ENCODE peak calls at places on chromosomes 13 and 19, in ten cellular contexts. One of them, this sample, is unnamed.

GRCh38 chr13:46166947-46167610 is 14.9 kb downstream of the LCP1 start:
- DNase-seq in spleen: no peak
- DNase-seq in fibroblast of mammary gland: no peak
- DNase-seq in fibroblast of lung: no peak
- DNase-seq in NCI-H510A treated with DMSO at 0.1 percent for 48 hours: no peak
- DNase-seq in BJ: no peak
- DNase-seq in DMS 273 treated with DMSO at 0.1 percent for 48 hours: no peak
- DNase-seq in posterior vena cava: no peak
- DNase-seq in brain microvascular endothelial cell: no peak
- DNase-seq in GM04503: no peak
- DNase-seq in this sample: no peak

GRCh38 chr19:4295972-4296771 is 6.0 kb downstream of the TMIGD2 start:
- DNase-seq in posterior vena cava: no peak
- DNase-seq in brain microvascular endothelial cell: no peak
- DNase-seq in DMS 273 treated with DMSO at 0.1 percent for 48 hours: peak
- DNase-seq in BJ: no peak
- DNase-seq in NCI-H510A treated with DMSO at 0.1 percent for 48 hours: peak
- DNase-seq in fibroblast of lung: peak
- DNase-seq in GM04503: no peak
- DNase-seq in spleen: no peak
- DNase-seq in fibroblast of mammary gland: no peak
- DNase-seq in this sample: no peak

GRCh38 chr13:111876506-111876905 is 190.4 kb upstream of the SOX1 start:
- DNase-seq in NCI-H510A treated with DMSO at 0.1 percent for 48 hours: no peak
- DNase-seq in fibroblast of mammary gland: no peak
- DNase-seq in BJ: no peak
- DNase-seq in GM04503: no peak
- DNase-seq in fibroblast of lung: no peak
- DNase-seq in brain microvascular endothelial cell: no peak
- DNase-seq in posterior vena cava: no peak
- DNase-seq in DMS 273 treated with DMSO at 0.1 percent for 48 hours: no peak
- DNase-seq in spleen: no peak
- DNase-seq in this sample: no peak

GRCh38 chr19:5903054-5903501 is 512 bp downstream of the NDUFA11 start:
- DNase-seq in BJ: no peak
- DNase-seq in brain microvascular endothelial cell: peak
- DNase-seq in GM04503: peak
- DNase-seq in fibroblast of mammary gland: peak
- DNase-seq in DMS 273 treated with DMSO at 0.1 percent for 48 hours: no peak
- DNase-seq in posterior vena cava: no peak
- DNase-seq in NCI-H510A treated with DMSO at 0.1 percent for 48 hours: no peak
- DNase-seq in fibroblast of lung: peak
- DNase-seq in spleen: no peak
- DNase-seq in this sample: no peak

GRCh38 chr19:41565384-41565730 is 10.6 kb upstream of the CEACAM21 start:
- DNase-seq in DMS 273 treated with DMSO at 0.1 percent for 48 hours: no peak
- DNase-seq in NCI-H510A treated with DMSO at 0.1 percent for 48 hours: no peak
- DNase-seq in fibroblast of mammary gland: no peak
- DNase-seq in posterior vena cava: no peak
- DNase-seq in brain microvascular endothelial cell: no peak
- DNase-seq in fibroblast of lung: no peak
- DNase-seq in spleen: no peak
- DNase-seq in BJ: no peak
- DNase-seq in GM04503: no peak
- DNase-seq in this sample: no peak

GRCh38 chr19:42069619-42070293 is at the start of gene GRIK5:
- DNase-seq in fibroblast of lung: no peak
- DNase-seq in posterior vena cava: no peak
- DNase-seq in GM04503: no peak
- DNase-seq in BJ: no peak
- DNase-seq in DMS 273 treated with DMSO at 0.1 percent for 48 hours: no peak
- DNase-seq in brain microvascular endothelial cell: no peak
- DNase-seq in NCI-H510A treated with DMSO at 0.1 percent for 48 hours: peak
- DNase-seq in spleen: no peak
- DNase-seq in fibroblast of mammary gland: no peak
- DNase-seq in this sample: no peak

GRCh38 chr13:24081388-24081787 is 79.1 kb upstream of the SPATA13 start:
- DNase-seq in BJ: no peak
- DNase-seq in posterior vena cava: no peak
- DNase-seq in GM04503: no peak
- DNase-seq in DMS 273 treated with DMSO at 0.1 percent for 48 hours: no peak
- DNase-seq in fibroblast of lung: no peak
- DNase-seq in spleen: no peak
- DNase-seq in NCI-H510A treated with DMSO at 0.1 percent for 48 hours: no peak
- DNase-seq in fibroblast of mammary gland: peak
- DNase-seq in brain microvascular endothelial cell: peak
- DNase-seq in this sample: no peak

GRCh38 chr13:52001120-52001731 is 10.0 kb downstream of the ATP7B start:
- DNase-seq in GM04503: peak
- DNase-seq in fibroblast of mammary gland: peak
- DNase-seq in DMS 273 treated with DMSO at 0.1 percent for 48 hours: peak
- DNase-seq in spleen: no peak
- DNase-seq in posterior vena cava: no peak
- DNase-seq in BJ: no peak
- DNase-seq in fibroblast of lung: peak
- DNase-seq in NCI-H510A treated with DMSO at 0.1 percent for 48 hours: peak
- DNase-seq in brain microvascular endothelial cell: no peak
- DNase-seq in this sample: no peak

GRCh38 chr19:23777216-23777615 is 18.5 kb upstream of the ZNF681 start:
- DNase-seq in posterior vena cava: no peak
- DNase-seq in brain microvascular endothelial cell: no peak
- DNase-seq in GM04503: no peak
- DNase-seq in spleen: no peak
- DNase-seq in fibroblast of lung: no peak
- DNase-seq in fibroblast of mammary gland: no peak
- DNase-seq in DMS 273 treated with DMSO at 0.1 percent for 48 hours: no peak
- DNase-seq in NCI-H510A treated with DMSO at 0.1 percent for 48 hours: no peak
- DNase-seq in BJ: no peak
- DNase-seq in this sample: no peak

GRCh38 chr13:41842029-41842428 is 118.9 kb downstream of the VWA8 start:
- DNase-seq in fibroblast of lung: peak
- DNase-seq in spleen: no peak
- DNase-seq in DMS 273 treated with DMSO at 0.1 percent for 48 hours: no peak
- DNase-seq in posterior vena cava: no peak
- DNase-seq in brain microvascular endothelial cell: peak
- DNase-seq in NCI-H510A treated with DMSO at 0.1 percent for 48 hours: no peak
- DNase-seq in BJ: no peak
- DNase-seq in fibroblast of mammary gland: no peak
- DNase-seq in GM04503: no peak
- DNase-seq in this sample: no peak

GRCh38 chr19:16319466-16319865 is 5.2 kb upstream of the KLF2 start:
- DNase-seq in spleen: no peak
- DNase-seq in fibroblast of mammary gland: no peak
- DNase-seq in BJ: no peak
- DNase-seq in posterior vena cava: no peak
- DNase-seq in GM04503: no peak
- DNase-seq in NCI-H510A treated with DMSO at 0.1 percent for 48 hours: no peak
- DNase-seq in DMS 273 treated with DMSO at 0.1 percent for 48 hours: no peak
- DNase-seq in brain microvascular endothelial cell: no peak
- DNase-seq in fibroblast of lung: peak
- DNase-seq in this sample: no peak